ENCODE peak calls at places on chromosomes 2 and 18, in seven cellular contexts. E, F, Y, M, I, G and K are unnamed samples.

GRCh38 chr18:48816554-48816953 is 134.2 kb downstream of the SMAD7 start:
- DNase-seq in E (no peak), F (no peak), Y (no peak), M (no peak), I (no peak), G (no peak), K (no peak)

GRCh38 chr2:150209746-150210145 is 277.7 kb downstream of the RND3 start:
- DNase-seq in E (no peak), F (no peak), Y (no peak), M (no peak), I (no peak), G (no peak), K (no peak)

GRCh38 chr18:79448621-79449020 is 52.9 kb downstream of the NFATC1 start:
- DNase-seq in E (no peak), F (no peak), Y (no peak), M (no peak), I (no peak), G (no peak), K (no peak)

GRCh38 chr2:238119756-238120462 is 18.6 kb upstream of the KLHL30 start:
- DNase-seq in E (no peak), F (no peak), Y (no peak), M (no peak), I (no peak), G (no peak), K (no peak)

GRCh38 chr2:132690664-132691303 is 20.8 kb upstream of the LYPD1 start:
- DNase-seq in E (no peak), F (peak; percentile 78), Y (no peak), M (peak; percentile 6), I (no peak), G (no peak), K (peak; percentile 1)

GRCh38 chr2:186748354-186748753 is 54.5 kb downstream of the FAM171B start:
- DNase-seq in E (no peak), F (no peak), Y (no peak), M (no peak), I (no peak), G (peak; percentile 48), K (peak; percentile 32)

GRCh38 chr2:183541766-183542165 is 417.5 kb downstream of the NUP35 start:
- DNase-seq in E (no peak), F (no peak), Y (no peak), M (peak; percentile 43), I (no peak), G (no peak), K (peak; percentile 43)

GRCh38 chr2:127107622-127107999 is 657 bp upstream of the BIN1 start:
- DNase-seq in E (no peak), F (no peak), Y (no peak), M (no peak), I (no peak), G (peak; percentile 62), K (no peak)

GRCh38 chr18:10856146-10856545 is 293.2 kb downstream of the PIEZO2 start:
- DNase-seq in E (no peak), F (no peak), Y (no peak), M (no peak), I (no peak), G (no peak), K (no peak)

GRCh38 chr2:38697116-38697840 is 31.4 kb downstream of the GALM start:
- DNase-seq in E (no peak), F (no peak), Y (no peak), M (no peak), I (no peak), G (no peak), K (no peak)

GRCh38 chr2:234422242-234422641 is 74.6 kb downstream of the ARL4C start:
- DNase-seq in E (no peak), F (peak; percentile 95), Y (no peak), M (peak; percentile 82), I (no peak), G (no peak), K (peak; percentile 96)

GRCh38 chr18:58557013-58557435 is 71.9 kb downstream of the ALPK2 start:
- DNase-seq in E (no peak), F (no peak), Y (no peak), M (no peak), I (no peak), G (no peak), K (no peak)

GRCh38 chr2:227460079-227460485 is 11.9 kb upstream of the AGFG1 start:
- DNase-seq in E (no peak), F (peak; percentile 65), Y (no peak), M (peak; percentile 67), I (no peak), G (no peak), K (no peak)

GRCh38 chr2:16386000-16386399 is 279.6 kb downstream of the CYRIA start:
- DNase-seq in E (no peak), F (no peak), Y (no peak), M (no peak), I (no peak), G (no peak), K (no peak)

GRCh38 chr2:12514631-12515437 is 201.9 kb upstream of the TRIB2 start:
- DNase-seq in E (no peak), F (peak; percentile 24), Y (no peak), M (peak; percentile 61), I (no peak), G (peak; percentile 79), K (peak; percentile 19)

GRCh38 chr2:88167740-88168139 is 2.4 kb upstream of the THNSL2 start:
- DNase-seq in E (no peak), F (no peak), Y (no peak), M (no peak), I (no peak), G (no peak), K (no peak)

GRCh38 chr2:143205106-143205764 is 76.0 kb downstream of the ARHGAP15 start:
- DNase-seq in E (no peak), F (peak; percentile 8), Y (no peak), M (peak; percentile 19), I (no peak), G (no peak), K (no peak)

GRCh38 chr18:26723986-26724385 is 141.5 kb downstream of the AQP4 start:
- DNase-seq in E (no peak), F (no peak), Y (no peak), M (peak; percentile 10), I (no peak), G (no peak), K (no peak)

GRCh38 chr2:113024730-113025129 is 19.5 kb downstream of the IL36A start:
- DNase-seq in E (no peak), F (no peak), Y (no peak), M (no peak), I (no peak), G (no peak), K (peak; percentile 64)

GRCh38 chr18:32139835-32140283 is 48.2 kb downstream of the RNF138 start:
- DNase-seq in E (no peak), F (no peak), Y (peak; percentile 46), M (no peak), I (no peak), G (no peak), K (no peak)

GRCh38 chr18:32930695-32931301 is 158.0 kb upstream of the KLHL14 start:
- DNase-seq in E (no peak), F (peak; percentile 60), Y (no peak), M (peak; percentile 41), I (peak; percentile 9), G (peak; percentile 52), K (peak; percentile 31)

DNA sequence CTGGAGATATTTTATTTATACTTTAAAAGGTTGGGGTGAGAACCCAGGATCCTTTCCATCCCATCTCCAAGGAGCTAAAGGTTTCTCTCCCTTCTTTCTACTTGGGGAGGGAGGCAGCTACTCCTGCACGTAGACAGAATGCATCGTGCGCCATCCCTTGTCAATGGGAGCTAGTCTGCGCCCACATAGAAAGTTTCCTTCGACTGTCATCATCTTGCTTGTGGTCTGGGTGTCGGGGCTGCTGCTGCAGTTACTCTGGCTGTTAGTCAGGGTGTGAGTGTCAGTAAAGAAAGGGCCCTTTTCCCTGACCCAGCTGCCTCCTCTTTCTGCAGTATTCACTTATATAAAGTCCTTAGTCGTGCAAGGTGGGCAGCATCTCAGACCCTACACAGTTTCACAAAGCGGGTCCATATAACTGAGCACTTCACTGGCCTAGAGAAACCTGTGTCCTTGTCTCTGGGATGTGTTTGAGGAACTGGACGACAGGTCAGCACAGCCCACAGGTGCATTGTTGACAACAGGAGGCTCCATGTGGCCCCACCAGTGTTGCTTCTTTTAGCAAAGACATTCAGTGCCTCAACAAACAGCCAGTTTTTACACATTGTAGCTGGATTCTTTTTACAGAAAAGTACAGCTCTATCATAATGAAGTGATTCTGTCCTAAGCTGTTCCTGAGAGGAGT is 22.4 kb downstream of the NPAS2 start:
- DNase-seq in E (no peak), F (no peak), Y (no peak), M (no peak), I (no peak), G (no peak), K (no peak)
- H3K4ac ChIP-seq in E (no peak overlapping the region), F (no peak overlapping the region), Y (no peak overlapping the region), M (no peak overlapping the region), I (no peak overlapping the region), G (no peak overlapping the region), K (no peak overlapping the region)

GRCh38 chr18:23887035-23887434 is 127.5 kb upstream of the TTC39C start:
- DNase-seq in E (no peak), F (no peak), Y (no peak), M (no peak), I (no peak), G (no peak), K (no peak)

GRCh38 chr18:23890589-23890988 is 124.0 kb upstream of the TTC39C start:
- DNase-seq in E (no peak), F (peak; percentile 56), Y (no peak), M (no peak), I (no peak), G (no peak), K (no peak)

GRCh38 chr18:23889907-23890306 is 124.6 kb upstream of the TTC39C start:
- DNase-seq in E (no peak), F (no peak), Y (no peak), M (no peak), I (no peak), G (no peak), K (no peak)

GRCh38 chr18:23887493-23887892 is 127.1 kb upstream of the TTC39C start:
- DNase-seq in E (no peak), F (peak; percentile 15), Y (no peak), M (no peak), I (no peak), G (no peak), K (no peak)

DNA sequence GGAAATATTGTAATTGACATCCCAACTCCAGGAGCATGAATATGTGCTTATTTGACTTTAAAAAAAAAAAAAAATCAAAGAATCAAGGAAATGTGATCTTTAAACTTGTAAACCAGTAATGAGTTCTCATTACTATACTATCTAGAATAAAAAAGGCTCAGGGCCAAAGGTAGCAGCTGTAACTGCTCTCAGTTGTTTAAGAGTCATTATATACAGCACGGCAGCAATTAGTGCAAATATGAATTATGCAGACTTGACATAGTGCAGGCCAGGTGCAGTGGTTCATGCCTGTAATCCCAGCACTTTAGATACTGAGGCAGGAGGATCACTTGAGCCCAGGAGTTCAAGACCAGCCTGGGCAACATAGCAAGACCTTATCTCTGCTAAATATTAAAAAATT is 125.7 kb upstream of the TTC39C start:
- DNase-seq in E (no peak), F (no peak), Y (no peak), M (no peak), I (no peak), G (no peak), K (no peak)
- H3K4ac ChIP-seq in E (no peak overlapping the region), F (no peak overlapping the region), Y (no peak overlapping the region), M (no peak overlapping the region), I (no peak overlapping the region), G (no peak overlapping the region), K (no peak overlapping the region)

GRCh38 chr18:54949588-54949987 is 9.7 kb downstream of the CCDC68 start:
- DNase-seq in E (no peak), F (no peak), Y (no peak), M (no peak), I (no peak), G (no peak), K (no peak)
- H3K4ac ChIP-seq in E (no peak overlapping the region), F (peak overlapping the region; percentile 37), Y (no peak overlapping the region), M (peak overlapping the region; percentile 5), I (no peak overlapping the region), G (no peak overlapping the region), K (no peak overlapping the region)

GRCh38 chr2:201522965-201523364 is 71.4 kb downstream of the STRADB start:
- DNase-seq in E (no peak), F (no peak), Y (no peak), M (no peak), I (no peak), G (no peak), K (no peak)
- H3K4ac ChIP-seq in E (no peak overlapping the region), F (no peak overlapping the region), Y (no peak overlapping the region), M (no peak overlapping the region), I (no peak overlapping the region), G (no peak overlapping the region), K (no peak overlapping the region)